ENCODE peak calls at places on chromosomes 16 and 17, in six cellular contexts. One of them, this sample, is unnamed.

GRCh38 chr16:51971184-51971583 is 575.8 kb downstream of the TOX3 start:
- DNase-seq in pancreas: no peak
- DNase-seq in IMR-90: peak; percentile 52
- DNase-seq in prostate gland: no peak
- DNase-seq in cardiac muscle cell: peak; percentile 8
- DNase-seq in neuronal stem cell: peak; percentile 17
- DNase-seq in this sample: no peak

GRCh38 chr16:17379121-17379571 is 91.6 kb downstream of the XYLT1 start:
- DNase-seq in pancreas: no peak
- DNase-seq in IMR-90: peak; percentile 70
- DNase-seq in prostate gland: no peak
- DNase-seq in cardiac muscle cell: peak; percentile 57
- DNase-seq in neuronal stem cell: no peak
- DNase-seq in this sample: no peak

GRCh38 chr17:57597531-57598453 is 147.3 kb downstream of the CCDC182 start:
- DNase-seq in pancreas: no peak
- DNase-seq in IMR-90: peak; percentile 82
- DNase-seq in prostate gland: peak; percentile 57
- DNase-seq in cardiac muscle cell: peak; percentile 86
- DNase-seq in neuronal stem cell: peak; percentile 69
- DNase-seq in this sample: peak; percentile 58

GRCh38 chr17:34644941-34645550 is 65.7 kb downstream of the TMEM132E start:
- DNase-seq in pancreas: no peak
- DNase-seq in IMR-90: no peak
- DNase-seq in prostate gland: no peak
- DNase-seq in cardiac muscle cell: no peak
- DNase-seq in neuronal stem cell: no peak
- DNase-seq in this sample: no peak

GRCh38 chr17:36825956-36826350 is 111.3 kb upstream of the LHX1 start:
- DNase-seq in pancreas: no peak
- DNase-seq in IMR-90: no peak
- DNase-seq in prostate gland: no peak
- DNase-seq in cardiac muscle cell: no peak
- DNase-seq in neuronal stem cell: no peak
- DNase-seq in this sample: no peak

GRCh38 chr16:55248494-55248893 is 75.5 kb upstream of the IRX6 start:
- DNase-seq in pancreas: no peak
- DNase-seq in IMR-90: no peak
- DNase-seq in prostate gland: no peak
- DNase-seq in cardiac muscle cell: no peak
- DNase-seq in neuronal stem cell: no peak
- DNase-seq in this sample: no peak

GRCh38 chr16:83955218-83956130 is 2.4 kb downstream of the OSGIN1 start:
- DNase-seq in pancreas: peak; percentile 60
- DNase-seq in IMR-90: peak; percentile 55
- DNase-seq in prostate gland: no peak
- DNase-seq in cardiac muscle cell: peak; percentile 36
- DNase-seq in neuronal stem cell: no peak
- DNase-seq in this sample: no peak

GRCh38 chr17:75178453-75178852 is 4.3 kb downstream of the SUMO2 start:
- DNase-seq in pancreas: no peak
- DNase-seq in IMR-90: no peak
- DNase-seq in prostate gland: no peak
- DNase-seq in cardiac muscle cell: no peak
- DNase-seq in neuronal stem cell: no peak
- DNase-seq in this sample: no peak

GRCh38 chr16:25014500-25015147 is 545 bp downstream of the ARHGAP17 start:
- DNase-seq in pancreas: peak; percentile 86
- DNase-seq in IMR-90: peak; percentile 48
- DNase-seq in prostate gland: peak; percentile 33
- DNase-seq in cardiac muscle cell: peak; percentile 52
- DNase-seq in neuronal stem cell: peak; percentile 46
- DNase-seq in this sample: peak; percentile 35

GRCh38 chr16:67878232-67878631 is 5.4 kb downstream of the EDC4 start:
- DNase-seq in pancreas: no peak
- DNase-seq in IMR-90: no peak
- DNase-seq in prostate gland: no peak
- DNase-seq in cardiac muscle cell: no peak
- DNase-seq in neuronal stem cell: no peak
- DNase-seq in this sample: no peak

GRCh38 chr17:17765359-17765758 is 71.4 kb downstream of the SREBF1 start:
- DNase-seq in pancreas: no peak
- DNase-seq in IMR-90: peak; percentile 62
- DNase-seq in prostate gland: no peak
- DNase-seq in cardiac muscle cell: no peak
- DNase-seq in neuronal stem cell: no peak
- DNase-seq in this sample: no peak

GRCh38 chr16:6016530-6017184 is 919.1 kb upstream of the EEF2KMT start:
- DNase-seq in pancreas: no peak
- DNase-seq in IMR-90: no peak
- DNase-seq in prostate gland: no peak
- DNase-seq in cardiac muscle cell: no peak
- DNase-seq in neuronal stem cell: peak; percentile 59
- DNase-seq in this sample: no peak

GRCh38 chr17:57516290-57517215 is 228.5 kb downstream of the CCDC182 start:
- DNase-seq in pancreas: no peak
- DNase-seq in IMR-90: peak; percentile 54
- DNase-seq in prostate gland: no peak
- DNase-seq in cardiac muscle cell: no peak
- DNase-seq in neuronal stem cell: no peak
- DNase-seq in this sample: no peak

GRCh38 chr17:292016-292415 is 60.6 kb downstream of the RPH3AL start:
- DNase-seq in pancreas: peak; percentile 41
- DNase-seq in IMR-90: no peak
- DNase-seq in prostate gland: no peak
- DNase-seq in cardiac muscle cell: no peak
- DNase-seq in neuronal stem cell: no peak
- DNase-seq in this sample: no peak

GRCh38 chr16:86510465-86511261 is at the start of gene FOXF1:
- DNase-seq in pancreas: peak; percentile 70
- DNase-seq in IMR-90: peak; percentile 83
- DNase-seq in prostate gland: no peak
- DNase-seq in cardiac muscle cell: peak; percentile 61
- DNase-seq in neuronal stem cell: peak; percentile 32
- DNase-seq in this sample: no peak

GRCh38 chr17:20256144-20256543 is 211.2 kb downstream of the LGALS9B start:
- DNase-seq in pancreas: no peak
- DNase-seq in IMR-90: no peak
- DNase-seq in prostate gland: no peak
- DNase-seq in cardiac muscle cell: no peak
- DNase-seq in neuronal stem cell: no peak
- DNase-seq in this sample: no peak

DNA sequence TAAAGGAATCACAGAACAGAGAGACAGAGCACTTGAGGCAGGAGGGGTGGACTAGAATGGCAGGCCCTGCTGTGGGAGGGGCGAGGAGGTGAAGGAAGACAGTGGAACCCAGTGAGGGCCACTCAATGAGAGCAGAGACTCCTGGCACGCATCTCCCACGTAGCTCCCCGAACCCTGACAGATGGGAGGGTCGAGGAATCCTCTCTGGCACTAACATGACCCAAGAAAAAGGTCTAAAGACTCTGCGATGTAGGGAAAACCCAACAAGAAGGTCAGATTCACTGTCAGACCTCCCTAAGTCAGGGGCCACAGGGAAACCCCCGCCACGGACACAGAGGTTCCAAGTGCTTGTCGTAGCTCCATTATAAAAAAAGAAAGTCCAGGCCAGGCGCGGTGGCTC is 15.0 kb downstream of the ZDHHC7 start:
- DNase-seq in pancreas: peak; percentile 17
- DNase-seq in IMR-90: no peak
- DNase-seq in prostate gland: no peak
- DNase-seq in cardiac muscle cell: no peak
- DNase-seq in neuronal stem cell: no peak
- DNase-seq in this sample: no peak
- H3K27ac ChIP-seq in pancreas: no peak overlapping the region
- H3K27ac ChIP-seq in IMR-90: peak overlapping the region; percentile 53
- H3K27ac ChIP-seq in prostate gland: peak overlapping the region; percentile 38
- H3K27ac ChIP-seq in cardiac muscle cell: no peak overlapping the region
- H3K27ac ChIP-seq in neuronal stem cell: no peak overlapping the region
- H3K27ac ChIP-seq in this sample: no peak overlapping the region

DNA sequence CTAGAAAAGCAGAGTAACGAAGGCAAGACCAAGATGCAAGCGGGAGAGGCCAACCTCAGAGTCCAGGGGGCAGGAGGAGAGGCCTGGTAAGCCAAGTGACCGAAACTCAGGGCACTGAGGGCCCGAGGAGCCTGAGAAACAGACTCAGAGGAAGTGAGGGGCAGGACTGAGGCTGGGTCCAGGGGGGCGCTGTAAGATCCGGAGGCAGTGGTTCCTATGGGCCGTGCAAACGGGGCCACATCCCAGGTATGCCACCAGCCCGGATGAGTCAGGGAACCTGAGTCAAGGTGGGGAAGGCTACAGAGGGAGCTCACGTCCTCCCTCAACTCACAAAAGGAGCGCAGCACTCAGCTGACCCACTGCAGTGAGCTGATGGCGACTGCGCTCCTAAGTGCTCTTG is 8.3 kb downstream of the ZDHHC7 start:
- DNase-seq in pancreas: peak; percentile 53
- DNase-seq in IMR-90: no peak
- DNase-seq in prostate gland: no peak
- DNase-seq in cardiac muscle cell: no peak
- DNase-seq in neuronal stem cell: no peak
- DNase-seq in this sample: no peak
- H3K27ac ChIP-seq in pancreas: peak overlapping the region; percentile 26
- H3K27ac ChIP-seq in IMR-90: peak overlapping the region; percentile 51
- H3K27ac ChIP-seq in prostate gland: peak overlapping the region; percentile 91
- H3K27ac ChIP-seq in cardiac muscle cell: no peak overlapping the region
- H3K27ac ChIP-seq in neuronal stem cell: no peak overlapping the region
- H3K27ac ChIP-seq in this sample: no peak overlapping the region

DNA sequence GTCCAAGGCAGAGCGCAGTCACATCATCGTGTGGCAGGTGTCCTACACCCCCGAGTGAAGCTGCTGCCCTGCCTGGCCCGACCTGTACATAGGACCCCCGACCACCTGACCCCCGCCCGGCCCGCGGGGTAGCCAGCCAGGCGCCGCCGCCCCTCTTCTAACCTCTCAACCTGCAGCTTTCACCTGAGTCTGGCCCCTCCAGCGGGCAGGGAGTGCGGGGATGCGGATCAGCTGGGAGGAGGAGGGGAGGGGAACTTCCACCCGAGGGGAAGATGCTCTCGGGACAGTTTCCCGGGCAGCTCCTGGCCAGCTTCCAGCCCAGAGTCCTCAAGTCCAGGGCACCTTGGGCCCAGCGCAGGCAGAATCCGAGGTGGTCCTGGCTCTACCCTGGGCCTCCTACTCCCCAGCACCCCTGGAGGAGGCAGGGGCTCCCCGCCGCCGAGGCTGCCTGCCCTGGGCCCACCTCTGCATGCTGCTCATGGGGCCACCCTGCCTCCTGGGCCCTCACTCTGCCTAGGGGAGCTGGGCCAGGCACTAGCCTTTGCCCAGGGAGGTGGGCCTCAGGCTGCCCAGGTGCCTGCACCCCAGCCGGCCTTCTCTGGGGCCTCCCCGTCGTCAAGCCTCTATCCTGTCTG is 2.5 kb downstream of the NME3 start:
- DNase-seq in pancreas: no peak
- DNase-seq in IMR-90: no peak
- DNase-seq in prostate gland: no peak
- DNase-seq in cardiac muscle cell: no peak
- DNase-seq in neuronal stem cell: no peak
- DNase-seq in this sample: no peak
- H3K27ac ChIP-seq in pancreas: no peak overlapping the region
- H3K27ac ChIP-seq in IMR-90: no peak overlapping the region
- H3K27ac ChIP-seq in prostate gland: no peak overlapping the region
- H3K27ac ChIP-seq in cardiac muscle cell: no peak overlapping the region
- H3K27ac ChIP-seq in neuronal stem cell: no peak overlapping the region
- H3K27ac ChIP-seq in this sample: no peak overlapping the region

GRCh38 chr17:64741924-64742670 is 80.0 kb upstream of the SMURF2 start:
- DNase-seq in pancreas: no peak
- DNase-seq in IMR-90: peak; percentile 81
- DNase-seq in prostate gland: no peak
- DNase-seq in cardiac muscle cell: peak; percentile 66
- DNase-seq in neuronal stem cell: no peak
- DNase-seq in this sample: peak; percentile 61

GRCh38 chr17:64736804-64737492 is 74.8 kb upstream of the SMURF2 start:
- DNase-seq in pancreas: no peak
- DNase-seq in IMR-90: peak; percentile 72
- DNase-seq in prostate gland: peak; percentile 7
- DNase-seq in cardiac muscle cell: peak; percentile 60
- DNase-seq in neuronal stem cell: no peak
- DNase-seq in this sample: no peak

GRCh38 chr17:64741038-64741641 is 79.0 kb upstream of the SMURF2 start:
- DNase-seq in pancreas: no peak
- DNase-seq in IMR-90: peak; percentile 76
- DNase-seq in prostate gland: no peak
- DNase-seq in cardiac muscle cell: peak; percentile 69
- DNase-seq in neuronal stem cell: no peak
- DNase-seq in this sample: peak; percentile 64

GRCh38 chr17:64739316-64740058 is 77.4 kb upstream of the SMURF2 start:
- DNase-seq in pancreas: no peak
- DNase-seq in IMR-90: peak; percentile 84
- DNase-seq in prostate gland: no peak
- DNase-seq in cardiac muscle cell: peak; percentile 44
- DNase-seq in neuronal stem cell: no peak
- DNase-seq in this sample: no peak
- H3K27ac ChIP-seq in pancreas: no peak overlapping the region
- H3K27ac ChIP-seq in IMR-90: peak overlapping the region; percentile 90
- H3K27ac ChIP-seq in prostate gland: no peak overlapping the region
- H3K27ac ChIP-seq in cardiac muscle cell: no peak overlapping the region
- H3K27ac ChIP-seq in neuronal stem cell: peak overlapping the region; percentile 30
- H3K27ac ChIP-seq in this sample: peak overlapping the region; percentile 71

GRCh38 chr16:21033264-21033663 is 117.4 kb downstream of the DNAH3 start:
- DNase-seq in pancreas: no peak
- DNase-seq in IMR-90: no peak
- DNase-seq in prostate gland: no peak
- DNase-seq in cardiac muscle cell: no peak
- DNase-seq in neuronal stem cell: no peak
- DNase-seq in this sample: no peak
- H3K27ac ChIP-seq in pancreas: no peak overlapping the region
- H3K27ac ChIP-seq in IMR-90: no peak overlapping the region
- H3K27ac ChIP-seq in prostate gland: no peak overlapping the region
- H3K27ac ChIP-seq in cardiac muscle cell: no peak overlapping the region
- H3K27ac ChIP-seq in neuronal stem cell: no peak overlapping the region
- H3K27ac ChIP-seq in this sample: peak overlapping the region; percentile 62

GRCh38 chr17:27569257-27569722 is 61.7 kb upstream of the LGALS9 start:
- DNase-seq in pancreas: no peak
- DNase-seq in IMR-90: peak; percentile 34
- DNase-seq in prostate gland: no peak
- DNase-seq in cardiac muscle cell: peak; percentile 39
- DNase-seq in neuronal stem cell: peak; percentile 18
- DNase-seq in this sample: no peak
- H3K27ac ChIP-seq in pancreas: no peak overlapping the region
- H3K27ac ChIP-seq in IMR-90: no peak overlapping the region
- H3K27ac ChIP-seq in prostate gland: no peak overlapping the region
- H3K27ac ChIP-seq in cardiac muscle cell: no peak overlapping the region
- H3K27ac ChIP-seq in neuronal stem cell: no peak overlapping the region
- H3K27ac ChIP-seq in this sample: no peak overlapping the region

DNA sequence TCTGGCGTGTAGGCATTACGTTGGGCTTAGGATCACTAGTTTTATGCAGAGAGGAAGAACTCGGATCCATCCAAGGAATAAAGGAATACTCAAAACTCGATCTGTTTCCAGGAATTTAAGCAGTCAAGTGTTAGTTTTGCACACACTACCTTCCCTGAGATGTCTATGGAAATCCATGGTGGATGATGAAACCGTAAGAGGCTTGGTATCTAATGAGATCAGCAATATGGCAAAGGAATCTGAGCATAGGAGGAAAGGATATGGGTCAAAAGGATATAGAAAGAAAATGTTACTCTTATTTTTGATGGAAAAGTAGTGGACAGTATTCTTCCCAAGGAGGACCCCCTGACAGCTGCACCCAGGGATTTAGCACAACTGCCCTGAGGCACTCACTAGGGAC is 59.6 kb downstream of the SMG6 start:
- DNase-seq in pancreas: no peak
- DNase-seq in IMR-90: peak; percentile 51
- DNase-seq in prostate gland: no peak
- DNase-seq in cardiac muscle cell: no peak
- DNase-seq in neuronal stem cell: no peak
- DNase-seq in this sample: no peak
- H3K27ac ChIP-seq in pancreas: no peak overlapping the region
- H3K27ac ChIP-seq in IMR-90: peak overlapping the region; percentile 93
- H3K27ac ChIP-seq in prostate gland: peak overlapping the region; percentile 40
- H3K27ac ChIP-seq in cardiac muscle cell: no peak overlapping the region
- H3K27ac ChIP-seq in neuronal stem cell: no peak overlapping the region
- H3K27ac ChIP-seq in this sample: peak overlapping the region; percentile 40

This sample was measured in lung.